ENCODE peak calls at places on chromosomes 2 and 18, in five cellular contexts. N is breast epithelium, D is tibial nerve, V is H1, J is stomach. X is an unnamed sample.
A peak's percentile ranks its signal among the peaks of the same experiment; 100 is the strongest.

GRCh38 chr2:152573168-152573567 is 144.1 kb downstream of the PRPF40A start:
- DNase-seq in V (no peak), J (no peak), D (peak; percentile 40), N (no peak), X (no peak)

GRCh38 chr2:222799262-222799918 is 61.4 kb upstream of the ACSL3 start:
- DNase-seq in J (no peak), V (no peak), D (no peak), N (no peak), X (no peak)

GRCh38 chr18:36534154-36534688 is 236.7 kb downstream of the FHOD3 start:
- DNase-seq in N (no peak), J (no peak), V (no peak), D (no peak), X (no peak)

GRCh38 chr2:26346454-26347053 is at the start of gene ADGRF3:
- DNase-seq in N (peak; percentile 53), J (peak; percentile 65), V (peak; percentile 59), D (peak; percentile 19), X (peak; percentile 75)

GRCh38 chr2:136116813-136117390 is 1.0 kb downstream of the CXCR4 start:
- DNase-seq in J (peak; percentile 42), D (no peak), N (no peak), V (peak; percentile 63), X (peak; percentile 44)

GRCh38 chr18:59718108-59719057 is 21.2 kb upstream of the CCBE1 start:
- DNase-seq in N (no peak), V (no peak), J (no peak), D (no peak), X (no peak)

GRCh38 chr2:185859506-185859905 is 120.9 kb downstream of the FSIP2 start:
- DNase-seq in V (no peak), N (no peak), J (no peak), D (no peak), X (no peak)

GRCh38 chr2:231709636-231709980 is 1.3 kb downstream of the PTMA start:
- DNase-seq in J (peak; percentile 56), V (peak; percentile 57), N (peak; percentile 45), D (no peak), X (peak; percentile 54)

GRCh38 chr18:79260510-79260909 is 135.2 kb upstream of the NFATC1 start:
- DNase-seq in N (no peak), J (no peak), D (no peak), V (no peak), X (no peak)

GRCh38 chr2:46923011-46923669 is 7.5 kb upstream of the MCFD2 start:
- DNase-seq in N (no peak), V (no peak), D (no peak), J (no peak), X (no peak)

GRCh38 chr2:238601433-238602222 is 174.9 kb downstream of the ASB1 start:
- DNase-seq in J (no peak), N (no peak), V (no peak), D (peak; percentile 37), X (peak; percentile 19)

GRCh38 chr2:237297421-237298155 is 116.4 kb downstream of the COL6A3 start:
- DNase-seq in N (no peak), D (no peak), V (no peak), J (no peak), X (no peak)

GRCh38 chr18:27656167-27656778 is 471.2 kb upstream of the CHST9 start:
- DNase-seq in J (no peak), N (no peak), D (no peak), V (no peak), X (no peak)

GRCh38 chr2:18664421-18664820 is 75.1 kb upstream of the NT5C1B start:
- DNase-seq in V (no peak), J (no peak), N (no peak), D (no peak), X (no peak)

GRCh38 chr2:55111570-55112228 is 61.4 kb upstream of the RTN4 start:
- DNase-seq in J (peak; percentile 48), N (no peak), V (no peak), D (peak; percentile 60), X (peak; percentile 54)

GRCh38 chr2:193695367-193695766 is 1500.6 kb upstream of the TMEFF2 start:
- DNase-seq in J (no peak), N (no peak), V (no peak), D (no peak), X (no peak)

GRCh38 chr2:96897491-96898134 is 27.7 kb upstream of the SEMA4C start:
- DNase-seq in J (no peak), V (no peak), N (peak; percentile 77), D (no peak), X (no peak)

GRCh38 chr2:9335322-9335754 is 88.0 kb downstream of the ITGB1BP1 start:
- DNase-seq in J (no peak), D (no peak), N (no peak), V (no peak), X (peak; percentile 88)

GRCh38 chr18:33113421-33113820 is 327.1 kb downstream of the CCDC178 start:
- DNase-seq in J (no peak), N (no peak), V (no peak), D (no peak), X (no peak)

GRCh38 chr2:98772531-98772930 is 41.6 kb upstream of the MGAT4A start:
- DNase-seq in J (no peak), D (no peak), V (no peak), N (peak; percentile 49), X (no peak)

GRCh38 chr2:187869195-187869594 is 315.0 kb upstream of the TFPI start:
- DNase-seq in D (no peak), N (no peak), J (no peak), V (no peak), X (no peak)

GRCh38 chr2:59684101-59684770 is 869.2 kb downstream of the BCL11A start:
- DNase-seq in J (no peak), D (no peak), V (no peak), N (no peak), X (no peak)

GRCh38 chr2:191832668-191833067 is 14.2 kb downstream of the CAVIN2 start:
- DNase-seq in N (no peak), J (no peak), V (no peak), D (no peak), X (no peak)

GRCh38 chr2:191833356-191833755 is 13.5 kb downstream of the CAVIN2 start:
- DNase-seq in J (no peak), N (no peak), D (no peak), V (no peak), X (no peak)

GRCh38 chr2:191835539-191836350 is 11.1 kb downstream of the CAVIN2 start:
- DNase-seq in V (peak; percentile 69), N (no peak), J (no peak), D (no peak), X (no peak)

GRCh38 chr2:191835100-191835499 is 11.8 kb downstream of the CAVIN2 start:
- DNase-seq in N (no peak), V (no peak), D (no peak), J (no peak), X (no peak)

GRCh38 chr2:191831410-191831994 is 15.4 kb downstream of the CAVIN2 start:
- DNase-seq in J (no peak), D (no peak), N (no peak), V (no peak), X (no peak)
- TF ChIP-seq POLR2A in J (no peak), D (no peak), N (no peak), V (no peak), X (no peak)

GRCh38 chr18:50190236-50190635 is 4.7 kb downstream of the MYO5B start:
- DNase-seq in D (no peak), J (no peak), V (no peak), N (no peak), X (no peak)

GRCh38 chr18:50189160-50189559 is 5.8 kb downstream of the MYO5B start:
- DNase-seq in V (no peak), N (no peak), J (no peak), D (no peak), X (no peak)

GRCh38 chr18:50188652-50189051 is 6.3 kb downstream of the MYO5B start:
- DNase-seq in V (no peak), D (no peak), J (no peak), N (no peak), X (peak; percentile 15)

GRCh38 chr18:50186385-50186784 is 8.6 kb downstream of the MYO5B start:
- DNase-seq in N (no peak), D (no peak), V (no peak), J (no peak), X (no peak)

GRCh38 chr18:50187659-50188058 is 7.3 kb downstream of the MYO5B start:
- DNase-seq in N (no peak), V (no peak), J (no peak), D (no peak), X (no peak)
- TF ChIP-seq CTCF in N (no peak), V (no peak), J (no peak), D (no peak), X (no peak)

GRCh38 chr2:121283670-121284245 is 1.2 kb downstream of the TFCP2L1 start:
- DNase-seq in J (no peak), D (no peak), V (no peak), N (no peak), X (no peak)

GRCh38 chr2:121284424-121285076 is 452 bp downstream of the TFCP2L1 start:
- DNase-seq in D (no peak), V (peak; percentile 79), J (no peak), N (no peak), X (no peak)

GRCh38 chr2:121285926-121286325 is 924 bp upstream of the TFCP2L1 start:
- DNase-seq in J (no peak), N (no peak), D (no peak), V (no peak), X (no peak)

GRCh38 chr2:121286506-121286905 is 1.5 kb upstream of the TFCP2L1 start:
- DNase-seq in V (no peak), D (no peak), N (peak; percentile 6), J (no peak), X (no peak)

DNA sequence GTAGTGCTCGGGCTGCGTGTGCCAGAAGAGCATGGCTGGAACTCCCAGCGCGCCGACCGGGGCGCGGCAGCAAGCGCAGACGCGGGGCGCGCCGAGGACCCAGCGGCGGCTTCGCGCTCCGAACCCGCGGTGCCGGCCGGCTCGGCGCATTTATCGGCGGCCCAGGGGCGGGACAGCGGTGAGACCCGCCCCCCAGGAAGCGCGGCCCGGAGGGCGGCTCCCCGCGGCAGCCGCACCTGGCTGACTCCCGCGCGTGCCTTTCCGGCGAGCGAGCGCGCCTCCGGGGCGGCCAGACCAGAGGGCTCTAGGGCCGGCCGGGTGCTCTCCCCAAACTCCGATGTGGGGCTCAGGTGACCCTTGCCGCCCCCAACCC is at the start of gene TFCP2L1:
- DNase-seq in D (no peak), V (no peak), N (peak; percentile 41), J (peak; percentile 83), X (peak; percentile 82)
- TF ChIP-seq POLR2A in D (no peak), V (no peak), N (no peak), J (peak; percentile 5), X (peak; percentile 73)

GRCh38 chr2:202056611-202057010 is 16.4 kb upstream of the KIAA2012 start:
- DNase-seq in J (no peak), N (no peak), D (no peak), V (no peak), X (no peak)
- TF ChIP-seq CTCF in J (peak; percentile 13), N (peak; percentile 26), D (no peak), V (no peak), X (no peak)

DNA sequence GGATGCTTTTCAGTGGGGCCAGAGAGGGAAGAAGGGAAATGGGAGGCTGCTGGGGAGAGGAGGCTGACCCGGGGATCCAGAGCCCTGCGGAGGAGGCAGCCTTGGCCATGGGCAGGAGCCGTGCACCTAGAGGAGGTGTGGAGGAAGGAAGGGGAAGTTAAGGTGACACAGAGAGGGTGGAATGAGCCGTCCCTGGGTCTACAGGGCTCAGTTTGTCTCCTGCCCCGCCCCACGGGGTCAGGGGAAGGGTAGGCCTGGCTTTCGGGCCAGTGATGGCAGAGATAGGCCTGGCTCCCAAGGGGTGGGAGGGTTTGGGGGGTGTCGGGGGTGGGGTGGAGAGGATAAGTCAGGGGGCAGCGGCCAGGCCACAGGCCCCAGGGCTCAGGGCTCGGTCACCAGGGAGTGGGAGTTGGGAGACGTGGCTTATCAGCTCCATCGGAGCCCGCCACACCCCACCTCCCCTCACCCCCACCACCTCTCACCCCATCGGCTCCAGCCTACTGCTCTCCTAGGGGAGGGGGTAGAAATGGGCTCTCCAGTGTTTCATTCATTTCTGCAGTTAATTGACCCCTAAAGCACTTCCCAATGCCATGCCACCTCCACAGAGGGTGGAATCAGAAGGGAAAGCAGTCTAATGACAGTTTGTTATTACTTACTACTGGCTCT is 39.4 kb upstream of the NOTO start:
- DNase-seq in N (no peak), J (no peak), V (no peak), D (no peak), X (no peak)
- TF ChIP-seq POLR2A in N (no peak), J (no peak), V (no peak), D (no peak), X (no peak)

X was measured in transverse colon.